ENCODE peak calls at places on chromosomes 7 and 10, in six cellular contexts. R is NAMALWA, V is cardiac muscle cell, N is germinal center, W is activated T-cell treated with anti-CD3 and anti-CD28 coated beads for 48 hours, D is OCI-M1. H is an unnamed sample.

GRCh38 chr10:33818343-33818742 is 483.9 kb upstream of the NRP1 start:
- DNase-seq in R (no peak), V (no peak), N (no peak), W (no peak), D (peak), H (no peak)

GRCh38 chr10:6145979-6146432 is 56.7 kb upstream of the PFKFB3 start:
- DNase-seq in R (no peak), V (no peak), N (no peak), W (no peak), D (no peak), H (no peak)

GRCh38 chr10:130393342-130393741 is 257.2 kb downstream of the GLRX3 start:
- DNase-seq in R (no peak), V (no peak), N (no peak), W (no peak), D (no peak), H (no peak)

GRCh38 chr10:89217057-89217990 is 10.2 kb upstream of the CH25H start:
- DNase-seq in R (peak), V (peak), N (peak), W (peak), D (peak), H (peak)

GRCh38 chr7:43454936-43455518 is 127.9 kb upstream of the STK17A start:
- DNase-seq in R (peak), V (peak), N (peak), W (no peak), D (peak), H (peak)

GRCh38 chr7:7098280-7098818 is 84.0 kb upstream of the C1GALT1 start:
- DNase-seq in R (no peak), V (no peak), N (no peak), W (no peak), D (no peak), H (no peak)

GRCh38 chr7:70347880-70348279 is 749.6 kb downstream of the AUTS2 start:
- DNase-seq in R (no peak), V (no peak), N (no peak), W (no peak), D (no peak), H (peak)

GRCh38 chr7:2203551-2204300 is 29.0 kb downstream of the MAD1L1 start:
- DNase-seq in R (peak), V (peak), N (peak), W (no peak), D (no peak), H (no peak)

GRCh38 chr10:79242620-79243152 is 104.6 kb upstream of the PPIF start:
- DNase-seq in R (peak), V (peak), N (peak), W (peak), D (no peak), H (peak)